ENCODE peak calls at places on chromosomes 1 and 21, in six cellular contexts. X, R, F, Y, D and C are unnamed samples.

GRCh38 chr1:212313616-212314015 is 28.4 kb downstream of the PPP2R5A start:
- DNase-seq in X (peak; percentile 56), R (no peak), F (no peak), Y (no peak), D (no peak), C (no peak)

GRCh38 chr1:224747578-224747977 is 131.5 kb downstream of the CNIH3 start:
- DNase-seq in X (peak; percentile 29), R (no peak), F (no peak), Y (no peak), D (no peak), C (no peak)

GRCh38 chr1:228340686-228341449 is 65.8 kb downstream of the TRIM11 start:
- DNase-seq in X (no peak), R (no peak), F (peak; percentile 70), Y (no peak), D (peak; percentile 23), C (peak; percentile 10)

GRCh38 chr1:21944261-21945074 is 7.4 kb upstream of the HSPG2 start:
- DNase-seq in X (no peak), R (no peak), F (peak; percentile 81), Y (peak; percentile 88), D (peak; percentile 60), C (peak; percentile 91)

GRCh38 chr1:204438628-204439027 is 27.0 kb upstream of the PPP1R15B start:
- DNase-seq in X (peak; percentile 100), R (peak; percentile 96), F (no peak), Y (no peak), D (no peak), C (no peak)

GRCh38 chr1:162996261-162996660 is 72.9 kb upstream of the RGS4 start:
- DNase-seq in X (peak; percentile 56), R (peak; percentile 17), F (no peak), Y (no peak), D (no peak), C (no peak)

GRCh38 chr1:24973315-24973714 is 43.2 kb upstream of the RUNX3 start:
- DNase-seq in X (no peak), R (no peak), F (no peak), Y (no peak), D (no peak), C (no peak)

GRCh38 chr1:94883688-94884087 is 43.2 kb downstream of the CNN3 start:
- DNase-seq in X (peak; percentile 66), R (peak; percentile 23), F (no peak), Y (no peak), D (no peak), C (no peak)

GRCh38 chr1:58926177-58926576 is 142.3 kb upstream of the JUN start:
- DNase-seq in X (no peak), R (no peak), F (no peak), Y (no peak), D (no peak), C (no peak)

GRCh38 chr1:68010094-68010493 is 40.3 kb downstream of the DIRAS3 start:
- DNase-seq in X (peak; percentile 47), R (peak; percentile 33), F (no peak), Y (no peak), D (no peak), C (peak; percentile 33)

GRCh38 chr1:20089328-20090077 is 19.5 kb downstream of the PLA2G5 start:
- DNase-seq in X (no peak), R (no peak), F (peak; percentile 77), Y (no peak), D (no peak), C (peak; percentile 75)

GRCh38 chr1:206693592-206693991 is 8.9 kb downstream of the MAPKAPK2 start:
- DNase-seq in X (peak; percentile 50), R (peak; percentile 48), F (no peak), Y (no peak), D (no peak), C (no peak)

GRCh38 chr1:206693029-206693428 is 8.3 kb downstream of the MAPKAPK2 start:
- DNase-seq in X (peak; percentile 85), R (peak; percentile 85), F (no peak), Y (no peak), D (no peak), C (no peak)

GRCh38 chr1:206694151-206694550 is 9.4 kb downstream of the MAPKAPK2 start:
- DNase-seq in X (no peak), R (no peak), F (no peak), Y (no peak), D (no peak), C (no peak)

GRCh38 chr1:206695751-206696150 is 11.0 kb downstream of the MAPKAPK2 start:
- DNase-seq in X (no peak), R (no peak), F (no peak), Y (no peak), D (no peak), C (no peak)

DNA sequence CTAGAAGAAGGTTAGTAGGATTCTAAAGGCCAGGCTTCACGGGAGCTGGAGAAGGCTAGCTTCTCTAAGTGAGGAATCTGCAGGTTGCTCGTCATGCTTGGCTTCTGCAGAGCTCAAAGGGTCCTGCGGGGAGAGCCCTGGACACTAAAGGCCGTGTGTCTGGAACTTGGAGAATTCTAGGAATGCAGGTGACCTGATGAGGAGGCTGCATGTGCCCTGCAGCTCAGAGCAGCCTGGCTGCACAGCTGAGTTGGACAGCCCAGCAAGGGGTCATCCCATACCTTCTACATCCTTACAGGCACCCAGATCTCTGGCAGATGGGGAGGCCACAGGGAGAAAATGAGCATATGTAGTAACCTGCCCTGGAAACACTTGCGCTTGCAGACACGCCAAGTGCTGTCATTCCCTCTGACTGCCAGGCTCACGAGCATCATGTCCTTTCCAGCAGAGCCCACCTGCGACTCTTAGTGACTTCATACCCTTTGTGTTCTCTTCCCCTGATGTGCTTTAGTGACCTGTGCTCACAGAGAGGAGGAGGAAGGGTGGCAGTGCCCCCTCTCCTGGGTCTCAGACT is 9.9 kb downstream of the MAPKAPK2 start:
- DNase-seq in X (no peak), R (no peak), F (peak; percentile 70), Y (peak; percentile 32), D (no peak), C (peak; percentile 90)
- H2BK15ac ChIP-seq in X (no peak overlapping the region), R (no peak overlapping the region), F (no peak overlapping the region), Y (no peak overlapping the region), D (no peak overlapping the region), C (no peak overlapping the region)

DNA sequence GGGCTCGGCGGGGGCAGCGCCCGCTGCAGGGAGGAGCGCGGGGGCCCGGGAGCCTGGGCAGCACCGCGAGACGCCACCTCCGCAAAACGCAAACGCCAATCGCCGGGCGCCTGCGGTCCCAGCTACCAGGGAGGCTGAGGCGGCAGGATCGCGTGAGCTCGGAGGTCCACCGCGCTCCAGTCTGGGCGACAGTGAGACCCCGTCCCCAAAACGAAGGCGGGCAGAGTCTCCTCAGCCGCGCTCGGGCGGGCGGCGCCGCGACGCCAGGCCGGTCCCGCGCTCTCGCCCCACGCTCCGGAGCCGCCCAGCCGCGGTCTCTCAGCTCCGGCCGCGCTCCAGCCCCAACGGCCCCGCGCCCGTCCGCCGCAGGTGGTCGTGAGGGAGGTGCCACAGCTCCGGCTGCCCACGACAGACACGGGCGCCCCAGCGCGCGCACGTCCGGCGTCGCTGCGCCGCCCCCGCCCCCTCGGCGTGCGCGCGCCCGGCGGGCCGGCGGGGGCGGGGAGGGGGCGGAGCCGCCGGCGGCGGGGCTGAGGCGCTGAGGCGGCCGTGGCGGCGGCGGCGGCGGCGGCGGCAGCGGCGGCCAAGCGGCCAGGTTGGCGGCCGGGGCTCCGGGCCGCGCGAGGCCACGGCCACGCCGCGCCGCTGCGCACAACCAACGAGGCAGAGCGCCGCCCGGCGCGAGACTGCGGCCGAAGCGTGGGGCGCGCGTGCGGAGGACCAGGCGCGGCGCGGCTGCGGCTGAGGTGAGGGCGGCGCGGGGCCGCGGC is at the start of gene ADARB1:
- DNase-seq in X (peak; percentile 56), R (peak; percentile 65), F (peak; percentile 76), Y (peak; percentile 72), D (no peak), C (peak; percentile 78)
- H3K23ac ChIP-seq in X (peak within 1 kb of the TSS; percentile 83), R (no peak within 1 kb of the TSS), F (no peak within 1 kb of the TSS), Y (peak within 1 kb of the TSS; percentile 80), D (no peak within 1 kb of the TSS), C (peak within 1 kb of the TSS; percentile 66)

GRCh38 chr1:46187106-46187869 is 10.9 kb downstream of the POMGNT1 start:
- DNase-seq in X (no peak), R (no peak), F (no peak), Y (no peak), D (no peak), C (no peak)

GRCh38 chr1:46190539-46190938 is 7.7 kb downstream of the POMGNT1 start:
- DNase-seq in X (no peak), R (no peak), F (no peak), Y (no peak), D (no peak), C (no peak)

GRCh38 chr1:46186076-46186475 is 9.8 kb upstream of the P3R3URF start:
- DNase-seq in X (no peak), R (no peak), F (no peak), Y (no peak), D (no peak), C (no peak)

GRCh38 chr1:46191033-46191701 is 7.1 kb downstream of the POMGNT1 start:
- DNase-seq in X (peak; percentile 66), R (no peak), F (no peak), Y (no peak), D (no peak), C (no peak)

DNA sequence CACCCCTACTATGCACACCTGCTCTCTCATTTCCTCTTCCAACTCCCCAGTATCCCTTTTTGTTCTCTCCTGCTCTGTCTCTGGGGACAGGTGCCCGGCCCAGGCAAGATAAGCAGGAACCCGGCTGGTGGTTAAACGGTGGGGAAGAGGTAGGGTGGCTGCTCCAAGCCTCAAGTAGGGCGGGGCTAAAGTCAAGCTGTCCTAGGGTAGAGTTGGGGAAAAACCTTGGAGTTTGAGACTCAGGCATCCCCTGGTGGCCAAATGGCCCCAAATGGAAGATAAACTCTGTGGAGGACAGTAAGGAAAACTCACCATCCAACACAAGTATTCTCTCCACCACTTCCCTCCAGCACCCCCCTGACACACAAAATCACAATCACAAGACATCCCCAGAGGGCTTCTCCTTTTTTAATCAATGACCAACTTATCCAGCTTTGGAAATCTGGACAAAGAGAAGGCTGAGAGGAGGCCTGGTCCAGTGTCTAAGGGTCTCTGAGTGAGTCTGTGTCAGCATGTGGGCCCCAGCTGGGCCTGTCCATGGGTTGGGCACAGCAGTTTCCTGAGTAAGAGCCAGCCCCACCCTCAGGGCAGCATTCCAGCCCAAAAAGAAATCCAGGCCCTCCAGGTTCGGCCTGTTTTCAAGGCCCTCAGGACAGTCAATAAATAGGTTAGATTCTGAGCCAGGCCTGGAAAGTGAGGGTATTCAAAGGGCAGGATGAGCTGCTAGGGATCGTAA is 9.8 kb downstream of the POMGNT1 start:
- DNase-seq in X (no peak), R (no peak), F (no peak), Y (no peak), D (no peak), C (no peak)
- H3K4me2 ChIP-seq in X (no peak overlapping the region), R (no peak overlapping the region), F (no peak overlapping the region), Y (no peak overlapping the region), D (no peak overlapping the region), C (no peak overlapping the region)

GRCh38 chr21:34843562-34843961 is 174.8 kb downstream of the CLIC6 start:
- DNase-seq in X (peak; percentile 49), R (no peak), F (no peak), Y (no peak), D (no peak), C (no peak)
- H2BK15ac ChIP-seq in X (no peak overlapping the region), R (no peak overlapping the region), F (no peak overlapping the region), Y (no peak overlapping the region), D (no peak overlapping the region), C (no peak overlapping the region)

DNA sequence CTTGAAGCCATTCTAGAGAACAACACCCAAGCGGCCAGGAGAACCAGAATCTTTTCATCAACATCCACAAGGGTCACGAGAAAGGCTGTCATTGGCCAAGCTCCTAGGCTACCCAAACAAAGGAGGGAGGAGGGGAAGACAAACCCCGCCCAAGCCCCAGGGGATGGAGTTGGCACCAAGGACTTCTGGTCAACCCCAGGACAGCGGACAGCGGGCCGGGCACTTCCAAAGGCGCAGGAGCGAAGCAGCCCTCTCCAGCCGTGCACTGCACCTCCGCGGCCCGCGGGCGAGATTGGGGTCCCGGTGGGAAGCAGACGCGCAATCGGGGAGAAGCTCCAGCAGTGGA is at the start of gene CLIC6:
- DNase-seq in X (no peak), R (no peak), F (peak; percentile 77), Y (peak; percentile 21), D (no peak), C (peak; percentile 64)
- H3K23ac ChIP-seq in X (no peak within 1 kb of the TSS), R (no peak within 1 kb of the TSS), F (no peak within 1 kb of the TSS), Y (no peak within 1 kb of the TSS), D (no peak within 1 kb of the TSS), C (no peak within 1 kb of the TSS)